ENCODE peak calls at places on chromosomes 6 and 20, in eight cellular contexts. One of them, this sample, is unnamed.

GRCh38 chr6:138499303-138499991 is at the start of gene NHSL1:
- DNase-seq in C1 segment of cervical spinal cord: no peak
- DNase-seq in heart right ventricle: no peak
- DNase-seq in HT-29: no peak
- DNase-seq in CD8-positive, alpha-beta T cell: no peak
- DNase-seq in GM23338: peak; percentile 60
- DNase-seq in HT1080: no peak
- DNase-seq in astrocyte of the spinal cord: peak; percentile 82
- DNase-seq in this sample: peak; percentile 95

GRCh38 chr20:52783769-52784168 is 188.4 kb upstream of the TSHZ2 start:
- DNase-seq in C1 segment of cervical spinal cord: no peak
- DNase-seq in heart right ventricle: no peak
- DNase-seq in HT-29: peak; percentile 37
- DNase-seq in CD8-positive, alpha-beta T cell: no peak
- DNase-seq in GM23338: peak; percentile 81
- DNase-seq in HT1080: peak; percentile 37
- DNase-seq in astrocyte of the spinal cord: no peak
- DNase-seq in this sample: no peak

GRCh38 chr20:50251992-50252491 is 61.4 kb downstream of the CEBPB start:
- DNase-seq in C1 segment of cervical spinal cord: no peak
- DNase-seq in heart right ventricle: no peak
- DNase-seq in HT-29: no peak
- DNase-seq in CD8-positive, alpha-beta T cell: no peak
- DNase-seq in GM23338: no peak
- DNase-seq in HT1080: peak; percentile 64
- DNase-seq in astrocyte of the spinal cord: peak; percentile 40
- DNase-seq in this sample: peak; percentile 54

GRCh38 chr20:62364911-62365736 is 2.0 kb downstream of the LAMA5 start:
- DNase-seq in C1 segment of cervical spinal cord: no peak
- DNase-seq in heart right ventricle: peak; percentile 71
- DNase-seq in HT-29: peak; percentile 80
- DNase-seq in CD8-positive, alpha-beta T cell: no peak
- DNase-seq in GM23338: no peak
- DNase-seq in HT1080: no peak
- DNase-seq in astrocyte of the spinal cord: no peak
- DNase-seq in this sample: peak; percentile 38

GRCh38 chr6:75852721-75853120 is 103.7 kb downstream of the MYO6 start:
- DNase-seq in C1 segment of cervical spinal cord: no peak
- DNase-seq in heart right ventricle: no peak
- DNase-seq in HT-29: peak; percentile 18
- DNase-seq in CD8-positive, alpha-beta T cell: no peak
- DNase-seq in GM23338: no peak
- DNase-seq in HT1080: no peak
- DNase-seq in astrocyte of the spinal cord: peak; percentile 33
- DNase-seq in this sample: peak; percentile 62

GRCh38 chr6:80223743-80224212 is 117.3 kb downstream of the BCKDHB start:
- DNase-seq in C1 segment of cervical spinal cord: no peak
- DNase-seq in heart right ventricle: no peak
- DNase-seq in HT-29: no peak
- DNase-seq in CD8-positive, alpha-beta T cell: no peak
- DNase-seq in GM23338: no peak
- DNase-seq in HT1080: no peak
- DNase-seq in astrocyte of the spinal cord: peak; percentile 43
- DNase-seq in this sample: no peak

GRCh38 chr6:33787336-33787953 is 1.5 kb downstream of the LEMD2 start:
- DNase-seq in C1 segment of cervical spinal cord: no peak
- DNase-seq in heart right ventricle: no peak
- DNase-seq in HT-29: no peak
- DNase-seq in CD8-positive, alpha-beta T cell: no peak
- DNase-seq in GM23338: no peak
- DNase-seq in HT1080: peak; percentile 49
- DNase-seq in astrocyte of the spinal cord: peak; percentile 33
- DNase-seq in this sample: no peak

GRCh38 chr6:36917541-36918193 is 31.9 kb downstream of the C6orf89 start:
- DNase-seq in C1 segment of cervical spinal cord: no peak
- DNase-seq in heart right ventricle: no peak
- DNase-seq in HT-29: no peak
- DNase-seq in CD8-positive, alpha-beta T cell: no peak
- DNase-seq in GM23338: no peak
- DNase-seq in HT1080: no peak
- DNase-seq in astrocyte of the spinal cord: no peak
- DNase-seq in this sample: no peak

GRCh38 chr6:129946439-129947140 is 71.8 kb upstream of the L3MBTL3 start:
- DNase-seq in C1 segment of cervical spinal cord: no peak
- DNase-seq in heart right ventricle: no peak
- DNase-seq in HT-29: no peak
- DNase-seq in CD8-positive, alpha-beta T cell: no peak
- DNase-seq in GM23338: peak; percentile 79
- DNase-seq in HT1080: no peak
- DNase-seq in astrocyte of the spinal cord: no peak
- DNase-seq in this sample: no peak

GRCh38 chr20:50824137-50824536 is 29.3 kb downstream of the BCAS4 start:
- DNase-seq in C1 segment of cervical spinal cord: no peak
- DNase-seq in heart right ventricle: peak; percentile 20
- DNase-seq in HT-29: peak; percentile 39
- DNase-seq in CD8-positive, alpha-beta T cell: no peak
- DNase-seq in GM23338: no peak
- DNase-seq in HT1080: no peak
- DNase-seq in astrocyte of the spinal cord: peak; percentile 71
- DNase-seq in this sample: peak; percentile 92

GRCh38 chr6:125728739-125729138 is 20.7 kb upstream of the HEY2 start:
- DNase-seq in C1 segment of cervical spinal cord: no peak
- DNase-seq in heart right ventricle: no peak
- DNase-seq in HT-29: no peak
- DNase-seq in CD8-positive, alpha-beta T cell: no peak
- DNase-seq in GM23338: no peak
- DNase-seq in HT1080: peak; percentile 29
- DNase-seq in astrocyte of the spinal cord: no peak
- DNase-seq in this sample: peak; percentile 48

GRCh38 chr6:168122011-168122410 is 43.0 kb upstream of the FRMD1 start:
- DNase-seq in C1 segment of cervical spinal cord: no peak
- DNase-seq in heart right ventricle: no peak
- DNase-seq in HT-29: no peak
- DNase-seq in CD8-positive, alpha-beta T cell: peak; percentile 36
- DNase-seq in GM23338: no peak
- DNase-seq in HT1080: no peak
- DNase-seq in astrocyte of the spinal cord: no peak
- DNase-seq in this sample: no peak

GRCh38 chr6:122286512-122286911 is 112.9 kb upstream of the HSF2 start:
- DNase-seq in C1 segment of cervical spinal cord: no peak
- DNase-seq in heart right ventricle: no peak
- DNase-seq in HT-29: no peak
- DNase-seq in CD8-positive, alpha-beta T cell: no peak
- DNase-seq in GM23338: no peak
- DNase-seq in HT1080: no peak
- DNase-seq in astrocyte of the spinal cord: no peak
- DNase-seq in this sample: peak; percentile 6

This sample was measured in renal cortical epithelial cell.